ENCODE peak calls at places on chromosome X, in five cellular contexts. G, N, H, M and X are unnamed samples. For H3K36me3 and H3K27me3, the result is how much of the 10 kb centered on the place peaks cover.

GRCh38 chrX:10028283-10029104 is 61.3 kb downstream of the CLDN34 start:
- DNase-seq in G (no peak), N (no peak), H (no peak), M (no peak), X (peak)

GRCh38 chrX:101252634-101253033 is 33.0 kb downstream of the DRP2 start:
- DNase-seq in G (no peak), N (no peak), H (no peak), M (no peak), X (no peak)

GRCh38 chrX:81263067-81263466 is 61.2 kb downstream of the SH3BGRL start:
- DNase-seq in G (no peak), N (no peak), H (no peak), M (no peak), X (no peak)

GRCh38 chrX:140389331-140389730 is 115.5 kb downstream of the SOX3 start:
- DNase-seq in G (no peak), N (no peak), H (no peak), M (no peak), X (no peak)

GRCh38 chrX:139299309-139299708 is 231.2 kb upstream of the F9 start:
- DNase-seq in G (no peak), N (no peak), H (no peak), M (no peak), X (no peak)

GRCh38 chrX:7139202-7140081 is 8.1 kb upstream of the STS start:
- DNase-seq in G (peak), N (no peak), H (no peak), M (no peak), X (peak)

GRCh38 chrX:33138677-33139249 is 72.6 kb downstream of the DMD start:
- DNase-seq in G (no peak), N (no peak), H (no peak), M (no peak), X (no peak)

GRCh38 chrX:150372280-150372679 is 9.2 kb downstream of the MAMLD1 start:
- DNase-seq in G (no peak), N (no peak), H (no peak), M (no peak), X (no peak)

GRCh38 chrX:114964374-114964773 is 53.0 kb downstream of the IL13RA2 start:
- DNase-seq in G (peak), N (no peak), H (no peak), M (no peak), X (no peak)

GRCh38 chrX:154026136-154026806 is 6.6 kb upstream of the IRAK1 start:
- DNase-seq in G (no peak), N (no peak), H (no peak), M (no peak), X (no peak)

GRCh38 chrX:153643431-153644351 is 3.3 kb upstream of the DUSP9 start:
- DNase-seq in G (no peak), N (peak), H (no peak), M (peak), X (no peak)

GRCh38 chrX:119990995-119991787 is 47.6 kb upstream of the NKAP start:
- DNase-seq in G (no peak), N (no peak), H (no peak), M (no peak), X (no peak)

GRCh38 chrX:71302461-71303213 is 1.1 kb downstream of the ITGB1BP2 start:
- DNase-seq in G (peak), N (no peak), H (no peak), M (no peak), X (peak)

GRCh38 chrX:71292669-71293379 is 8.7 kb upstream of the ITGB1BP2 start:
- DNase-seq in G (peak), N (no peak), H (no peak), M (no peak), X (peak)

GRCh38 chrX:71296806-71297205 is 4.7 kb upstream of the ITGB1BP2 start:
- DNase-seq in G (no peak), N (no peak), H (no peak), M (no peak), X (no peak)

GRCh38 chrX:71301195-71301924 is at the start of gene ITGB1BP2:
- DNase-seq in G (peak), N (no peak), H (no peak), M (peak), X (no peak)

DNA sequence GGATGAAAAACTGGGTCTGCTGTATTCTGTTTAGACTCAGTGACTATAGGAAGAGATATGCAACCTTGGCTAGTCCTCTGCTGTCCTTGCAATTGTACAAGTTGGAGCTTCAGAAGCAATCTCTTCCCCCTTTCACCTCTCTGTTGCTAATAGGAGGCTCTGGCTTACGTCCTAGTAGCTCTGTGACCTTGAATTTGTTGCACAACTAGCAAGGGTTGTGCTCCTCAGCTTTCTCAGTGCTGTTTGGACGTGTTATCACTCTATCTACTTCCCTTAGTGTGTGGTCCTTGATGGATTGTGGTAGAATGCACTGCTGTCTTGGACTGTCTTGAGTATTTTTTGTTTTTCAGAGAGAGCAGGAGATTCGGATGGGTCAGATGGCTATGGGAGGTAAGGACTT is 3.4 kb upstream of the ITGB1BP2 start:
- DNase-seq in G (no peak), N (no peak), H (no peak), M (no peak), X (no peak)
- H3K36me3 ChIP-seq in G (under half), N (under half), H (under half), M (under half), X (under half)

DNA sequence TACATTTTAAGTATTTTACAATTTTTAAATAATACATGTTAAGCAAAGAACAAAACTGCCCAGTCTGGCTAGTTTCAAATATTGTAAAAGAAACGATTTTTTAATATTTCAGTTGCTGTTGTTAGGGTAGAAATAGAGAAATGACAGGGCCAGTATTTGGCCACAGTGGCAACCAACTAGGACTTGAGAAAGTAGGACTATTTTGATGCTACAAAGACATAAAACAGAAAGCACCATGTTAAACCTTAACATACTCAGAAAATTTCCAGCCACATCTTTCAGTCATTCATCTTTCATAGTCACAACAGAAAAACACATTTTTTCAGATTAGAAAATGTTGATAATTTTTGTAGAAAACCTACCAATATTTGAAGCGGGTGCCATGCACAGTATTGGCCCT is 104.5 kb downstream of the MBNL3 start:
- DNase-seq in G (no peak), N (no peak), H (no peak), M (no peak), X (no peak)
- H3K27me3 ChIP-seq in G (under half), N (under half), H (under half), M (under half), X (under half)

DNA sequence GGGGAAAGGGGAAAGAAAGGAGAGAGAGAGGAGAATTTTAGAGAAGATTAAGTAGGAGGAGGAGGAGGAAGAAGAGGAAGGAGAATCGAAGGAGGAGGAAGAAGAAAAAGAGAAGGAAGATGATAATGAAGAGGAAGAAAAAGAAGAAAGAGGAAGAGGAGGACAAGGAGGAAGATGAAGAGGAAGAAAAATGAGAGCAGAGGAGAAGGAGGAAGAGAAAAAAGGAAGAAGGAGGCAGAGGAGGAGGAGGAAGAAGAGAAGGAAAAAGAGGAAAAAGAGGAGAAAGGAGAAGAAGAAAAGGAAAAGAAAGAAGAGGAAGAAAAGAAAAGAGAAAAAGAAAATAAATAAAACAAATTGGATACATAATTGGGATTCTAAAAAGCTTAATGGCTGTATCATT is 181.4 kb downstream of the ARHGAP6 start:
- DNase-seq in G (no peak), N (no peak), H (no peak), M (no peak), X (no peak)
- TF ChIP-seq CTCF in G (no peak), N (no peak), H (no peak), M (no peak), X (no peak)

DNA sequence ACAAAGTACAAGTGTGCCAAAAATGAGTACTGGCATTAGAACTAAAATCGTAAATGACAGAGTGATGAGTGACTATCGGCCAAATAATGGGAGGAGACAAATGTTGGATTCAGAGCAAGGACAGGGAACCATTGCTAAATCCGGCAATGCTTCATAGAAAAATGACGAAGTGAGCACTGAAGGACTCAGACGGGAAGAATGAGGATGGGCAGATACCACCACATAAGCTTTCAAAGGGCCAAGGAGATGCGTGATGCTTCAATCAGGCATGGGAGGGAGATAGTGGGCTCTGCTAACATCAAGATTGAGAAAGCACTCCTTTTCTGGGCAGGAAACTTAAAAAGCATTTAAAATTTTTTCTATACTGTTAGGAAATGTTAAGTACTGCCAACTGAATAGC is 21.6 kb downstream of the RBBP7 start:
- DNase-seq in G (no peak), N (no peak), H (no peak), M (no peak), X (no peak)
- H3K36me3 ChIP-seq in G (under half), N (under half), H (under half), M (half or more), X (under half)

GRCh38 chrX:78960888-78961287 is 15.7 kb downstream of the P2RY10 start:
- DNase-seq in G (no peak), N (no peak), H (no peak), M (no peak), X (no peak)
- H3K27me3 ChIP-seq in G (under half), N (under half), H (under half), M (under half), X (under half)